ENCODE peak calls at places on chromosomes 3 and 15, in five cellular contexts. One of them, this sample, is unnamed.

GRCh38 chr3:49803464-49804140 is 541 bp downstream of the INKA1 start:
- DNase-seq in IMR-90: peak
- DNase-seq in stomach: no peak
- DNase-seq in sigmoid colon: peak
- DNase-seq in pancreas: no peak
- DNase-seq in this sample: peak

GRCh38 chr3:191412764-191413163 is 48.2 kb upstream of the PYDC2 start:
- DNase-seq in IMR-90: peak
- DNase-seq in stomach: no peak
- DNase-seq in sigmoid colon: no peak
- DNase-seq in pancreas: no peak
- DNase-seq in this sample: peak

GRCh38 chr3:50502584-50503423 is 630 bp downstream of the CACNA2D2 start:
- DNase-seq in IMR-90: no peak
- DNase-seq in stomach: no peak
- DNase-seq in sigmoid colon: no peak
- DNase-seq in pancreas: no peak
- DNase-seq in this sample: no peak

GRCh38 chr3:98581474-98581873 is 11.9 kb downstream of the CPOX start:
- DNase-seq in IMR-90: no peak
- DNase-seq in stomach: no peak
- DNase-seq in sigmoid colon: no peak
- DNase-seq in pancreas: no peak
- DNase-seq in this sample: no peak

GRCh38 chr3:192566706-192567290 is 160.5 kb downstream of the FGF12 start:
- DNase-seq in IMR-90: peak
- DNase-seq in stomach: peak
- DNase-seq in sigmoid colon: peak
- DNase-seq in pancreas: peak
- DNase-seq in this sample: peak

GRCh38 chr3:131020122-131020693 is 6.4 kb downstream of the ASTE1 start:
- DNase-seq in IMR-90: no peak
- DNase-seq in stomach: no peak
- DNase-seq in sigmoid colon: no peak
- DNase-seq in pancreas: no peak
- DNase-seq in this sample: no peak

GRCh38 chr15:68852466-68852865 is 31.8 kb upstream of the ANP32A start:
- DNase-seq in IMR-90: no peak
- DNase-seq in stomach: no peak
- DNase-seq in sigmoid colon: no peak
- DNase-seq in pancreas: no peak
- DNase-seq in this sample: no peak

GRCh38 chr3:48367201-48367600 is 4.8 kb upstream of the FBXW12 start:
- DNase-seq in IMR-90: no peak
- DNase-seq in stomach: peak
- DNase-seq in sigmoid colon: no peak
- DNase-seq in pancreas: peak
- DNase-seq in this sample: peak

GRCh38 chr3:176978441-176978840 is 218.8 kb downstream of the TBL1XR1 start:
- DNase-seq in IMR-90: no peak
- DNase-seq in stomach: no peak
- DNase-seq in sigmoid colon: no peak
- DNase-seq in pancreas: no peak
- DNase-seq in this sample: no peak

GRCh38 chr3:175664911-175665310 is 805.8 kb downstream of the NAALADL2 start:
- DNase-seq in IMR-90: no peak
- DNase-seq in stomach: no peak
- DNase-seq in sigmoid colon: no peak
- DNase-seq in pancreas: no peak
- DNase-seq in this sample: no peak

GRCh38 chr3:121793078-121793477 is 41.8 kb downstream of the IQCB1 start:
- DNase-seq in IMR-90: no peak
- DNase-seq in stomach: no peak
- DNase-seq in sigmoid colon: no peak
- DNase-seq in pancreas: no peak
- DNase-seq in this sample: no peak

GRCh38 chr3:156633335-156633734 is 41.1 kb upstream of the TIPARP start:
- DNase-seq in IMR-90: peak
- DNase-seq in stomach: no peak
- DNase-seq in sigmoid colon: no peak
- DNase-seq in pancreas: peak
- DNase-seq in this sample: peak

GRCh38 chr3:170128977-170129431 is 52.5 kb downstream of the PHC3 start:
- DNase-seq in IMR-90: peak
- DNase-seq in stomach: no peak
- DNase-seq in sigmoid colon: no peak
- DNase-seq in pancreas: no peak
- DNase-seq in this sample: no peak

GRCh38 chr3:127133971-127134370 is 59.0 kb upstream of the PRR23E start:
- DNase-seq in IMR-90: no peak
- DNase-seq in stomach: no peak
- DNase-seq in sigmoid colon: no peak
- DNase-seq in pancreas: no peak
- DNase-seq in this sample: no peak

GRCh38 chr3:127566801-127567200 is 23.7 kb downstream of the TPRA1 start:
- DNase-seq in IMR-90: no peak
- DNase-seq in stomach: no peak
- DNase-seq in sigmoid colon: no peak
- DNase-seq in pancreas: no peak
- DNase-seq in this sample: no peak

GRCh38 chr15:40590635-40591105 is 3.4 kb upstream of the KNL1 start:
- DNase-seq in IMR-90: no peak
- DNase-seq in stomach: peak
- DNase-seq in sigmoid colon: no peak
- DNase-seq in pancreas: no peak
- DNase-seq in this sample: peak
- H3K4me3 ChIP-seq in IMR-90: no peak
- H3K4me3 ChIP-seq in stomach: peak
- H3K4me3 ChIP-seq in sigmoid colon: no peak
- H3K4me3 ChIP-seq in pancreas: no peak
- H3K4me3 ChIP-seq in this sample: no peak

DNA sequence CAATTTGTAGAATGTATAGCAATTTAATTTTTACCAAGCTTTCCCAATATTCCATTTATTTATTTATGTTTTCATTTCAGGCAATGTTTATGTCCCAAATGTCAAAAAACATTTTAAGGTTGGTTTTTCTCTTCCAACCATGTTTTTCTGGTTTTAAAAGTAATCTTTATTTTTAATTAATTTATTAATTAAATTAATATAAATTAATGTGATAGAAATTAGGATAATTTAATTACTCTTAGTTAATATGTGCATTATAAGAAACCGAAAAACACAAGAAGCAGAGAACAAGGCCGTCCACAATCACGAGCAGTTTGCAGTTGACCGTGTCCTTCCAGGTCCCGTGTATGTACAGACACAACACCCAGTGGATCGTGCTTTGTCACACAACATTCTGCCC is 34.2 kb downstream of the FBXO45 start:
- DNase-seq in IMR-90: no peak
- DNase-seq in stomach: no peak
- DNase-seq in sigmoid colon: no peak
- DNase-seq in pancreas: no peak
- DNase-seq in this sample: no peak
- H3K27ac ChIP-seq in IMR-90: no peak
- H3K27ac ChIP-seq in stomach: no peak
- H3K27ac ChIP-seq in sigmoid colon: no peak
- H3K27ac ChIP-seq in pancreas: no peak
- H3K27ac ChIP-seq in this sample: no peak

DNA sequence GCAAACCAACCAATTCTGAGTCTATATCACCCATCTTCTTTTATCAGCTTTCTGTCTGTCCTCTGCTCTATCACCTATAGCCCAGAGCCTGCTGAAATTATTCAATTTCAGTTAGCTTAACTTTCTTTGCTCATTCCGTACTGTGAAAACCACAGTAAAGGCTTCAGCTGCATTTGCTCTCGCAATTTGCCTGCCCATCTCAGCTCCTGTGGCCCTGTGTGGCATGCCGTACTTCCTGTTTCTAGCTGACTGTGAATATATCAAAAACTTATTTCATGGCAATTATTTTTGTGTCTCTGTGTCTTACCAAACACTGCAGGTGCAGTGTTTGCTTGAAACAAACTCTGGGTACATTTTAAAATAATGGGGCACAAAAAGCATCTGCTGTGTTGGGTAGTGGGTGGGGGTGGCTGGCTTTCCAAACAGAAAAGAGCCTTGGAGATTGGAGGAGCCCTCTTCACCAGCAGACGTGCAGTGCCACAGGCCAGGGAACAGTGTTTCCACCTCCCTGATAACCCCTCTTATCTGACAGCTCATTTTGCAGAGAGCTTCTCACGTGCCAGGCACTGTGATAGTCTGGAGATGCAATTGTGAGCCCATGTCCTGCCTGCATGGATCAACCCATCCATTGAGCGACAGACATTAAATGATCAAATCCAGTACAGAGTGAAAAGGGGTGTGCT is 45.2 kb downstream of the GASK1A start:
- DNase-seq in IMR-90: no peak
- DNase-seq in stomach: no peak
- DNase-seq in sigmoid colon: no peak
- DNase-seq in pancreas: no peak
- DNase-seq in this sample: no peak
- H3K4me3 ChIP-seq in IMR-90: no peak
- H3K4me3 ChIP-seq in stomach: no peak
- H3K4me3 ChIP-seq in sigmoid colon: no peak
- H3K4me3 ChIP-seq in pancreas: no peak
- H3K4me3 ChIP-seq in this sample: no peak

DNA sequence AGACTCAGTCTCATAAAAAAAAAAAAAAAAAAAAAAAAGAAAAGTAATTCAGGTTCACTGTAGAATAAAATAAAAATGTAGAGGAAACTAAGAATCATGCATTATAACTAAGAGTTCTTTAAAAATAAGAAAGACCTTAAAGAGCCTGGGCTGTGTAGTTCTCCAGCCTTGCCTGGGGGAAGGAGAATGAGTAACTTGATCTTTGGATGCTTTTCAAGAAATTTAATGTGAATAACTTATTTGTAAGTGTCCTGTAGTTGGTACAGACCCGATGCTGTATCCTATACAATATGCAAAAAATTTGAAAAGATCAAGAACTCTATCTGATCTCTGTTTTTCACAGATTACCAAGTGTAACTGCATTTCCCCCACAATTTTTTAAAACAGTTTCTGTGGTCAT is 195.4 kb downstream of the THRB start:
- DNase-seq in IMR-90: no peak
- DNase-seq in stomach: no peak
- DNase-seq in sigmoid colon: no peak
- DNase-seq in pancreas: no peak
- DNase-seq in this sample: peak
- H3K27ac ChIP-seq in IMR-90: no peak
- H3K27ac ChIP-seq in stomach: no peak
- H3K27ac ChIP-seq in sigmoid colon: peak
- H3K27ac ChIP-seq in pancreas: no peak
- H3K27ac ChIP-seq in this sample: no peak

GRCh38 chr3:146585156-146585555 is 20.0 kb downstream of the PLSCR5 start:
- DNase-seq in IMR-90: no peak
- DNase-seq in stomach: no peak
- DNase-seq in sigmoid colon: no peak
- DNase-seq in pancreas: no peak
- DNase-seq in this sample: no peak

GRCh38 chr3:146581080-146581601 is 24.0 kb downstream of the PLSCR5 start:
- DNase-seq in IMR-90: no peak
- DNase-seq in stomach: no peak
- DNase-seq in sigmoid colon: no peak
- DNase-seq in pancreas: no peak
- DNase-seq in this sample: peak

GRCh38 chr3:146577662-146578061 is 27.5 kb downstream of the PLSCR5 start:
- DNase-seq in IMR-90: peak
- DNase-seq in stomach: no peak
- DNase-seq in sigmoid colon: no peak
- DNase-seq in pancreas: no peak
- DNase-seq in this sample: peak

DNA sequence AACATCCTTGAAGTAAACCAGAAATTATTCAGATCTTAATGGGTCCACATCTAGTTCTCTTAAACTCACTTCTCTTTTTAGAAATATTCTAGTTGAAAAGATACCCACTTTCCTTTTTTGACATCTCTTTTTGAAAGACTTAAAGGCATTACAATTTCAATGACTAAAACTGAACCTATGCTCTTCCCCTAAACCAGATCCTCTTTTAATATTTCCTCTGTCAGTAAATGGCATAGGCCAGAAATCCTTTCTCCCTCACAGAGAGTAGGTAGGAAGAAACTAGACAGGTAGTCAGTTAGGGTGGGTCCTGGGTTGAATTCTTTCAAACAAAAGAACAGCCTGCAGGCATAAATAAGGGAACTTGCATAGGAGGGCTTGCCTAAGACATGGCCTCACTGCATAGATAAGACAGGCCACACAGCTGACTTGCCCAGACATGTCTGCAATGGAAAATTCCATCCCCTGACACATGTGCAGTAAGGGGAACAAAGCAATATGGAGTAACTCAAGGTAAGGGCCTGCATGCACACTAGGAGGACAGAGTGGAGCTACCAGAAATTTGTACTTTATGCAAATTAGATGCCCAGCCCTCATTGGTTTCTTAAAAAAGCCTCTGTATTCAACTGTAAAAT is 23.2 kb downstream of the PLSCR5 start:
- DNase-seq in IMR-90: peak
- DNase-seq in stomach: no peak
- DNase-seq in sigmoid colon: no peak
- DNase-seq in pancreas: no peak
- DNase-seq in this sample: no peak
- H3K4me3 ChIP-seq in IMR-90: no peak
- H3K4me3 ChIP-seq in stomach: no peak
- H3K4me3 ChIP-seq in sigmoid colon: no peak
- H3K4me3 ChIP-seq in pancreas: no peak
- H3K4me3 ChIP-seq in this sample: no peak

GRCh38 chr15:32670624-32671022 is 29.1 kb downstream of the SCG5 start:
- DNase-seq in IMR-90: no peak
- DNase-seq in stomach: no peak
- DNase-seq in sigmoid colon: no peak
- DNase-seq in pancreas: no peak
- DNase-seq in this sample: no peak
- H3K27ac ChIP-seq in IMR-90: peak
- H3K27ac ChIP-seq in stomach: no peak
- H3K27ac ChIP-seq in sigmoid colon: no peak
- H3K27ac ChIP-seq in pancreas: no peak
- H3K27ac ChIP-seq in this sample: no peak